ENCODE peak calls at places on chromosomes 7 and 10, in seven cellular contexts. One of them, this sample, is unnamed.

GRCh38 chr7:157862731-157863130 is 525.9 kb downstream of the DNAJB6 start:
- DNase-seq in CD8-positive, alpha-beta memory T cell: no peak
- DNase-seq in mucosa of descending colon: no peak
- DNase-seq in Jurkat, Clone E6-1: no peak
- DNase-seq in stimulated activated CD8-positive, alpha-beta memory T cell treated with anti-CD3 and anti-CD28 coated beads, Interleukin-2, amount 100 ng/mL, for 48 hours: no peak
- DNase-seq in mammary epithelial cell: no peak
- DNase-seq in cerebellum: no peak
- DNase-seq in this sample: no peak

GRCh38 chr7:23075571-23075970 is 30.0 kb upstream of the KLHL7 start:
- DNase-seq in mucosa of descending colon: no peak
- DNase-seq in CD8-positive, alpha-beta memory T cell: no peak
- DNase-seq in stimulated activated CD8-positive, alpha-beta memory T cell treated with anti-CD3 and anti-CD28 coated beads, Interleukin-2, amount 100 ng/mL, for 48 hours: no peak
- DNase-seq in Jurkat, Clone E6-1: no peak
- DNase-seq in cerebellum: no peak
- DNase-seq in mammary epithelial cell: no peak
- DNase-seq in this sample: no peak

GRCh38 chr7:23472046-23472445 is 1.8 kb upstream of the IGF2BP3 start:
- DNase-seq in CD8-positive, alpha-beta memory T cell: no peak
- DNase-seq in mucosa of descending colon: no peak
- DNase-seq in cerebellum: no peak
- DNase-seq in stimulated activated CD8-positive, alpha-beta memory T cell treated with anti-CD3 and anti-CD28 coated beads, Interleukin-2, amount 100 ng/mL, for 48 hours: no peak
- DNase-seq in Jurkat, Clone E6-1: peak
- DNase-seq in mammary epithelial cell: no peak
- DNase-seq in this sample: no peak

GRCh38 chr10:5614081-5614721 is 52.2 kb downstream of the ASB13 start:
- DNase-seq in mucosa of descending colon: no peak
- DNase-seq in Jurkat, Clone E6-1: no peak
- DNase-seq in mammary epithelial cell: no peak
- DNase-seq in stimulated activated CD8-positive, alpha-beta memory T cell treated with anti-CD3 and anti-CD28 coated beads, Interleukin-2, amount 100 ng/mL, for 48 hours: no peak
- DNase-seq in cerebellum: no peak
- DNase-seq in CD8-positive, alpha-beta memory T cell: no peak
- DNase-seq in this sample: peak

GRCh38 chr7:33711231-33712019 is 193.9 kb upstream of the BMPER start:
- DNase-seq in CD8-positive, alpha-beta memory T cell: no peak
- DNase-seq in stimulated activated CD8-positive, alpha-beta memory T cell treated with anti-CD3 and anti-CD28 coated beads, Interleukin-2, amount 100 ng/mL, for 48 hours: no peak
- DNase-seq in mammary epithelial cell: no peak
- DNase-seq in cerebellum: no peak
- DNase-seq in Jurkat, Clone E6-1: no peak
- DNase-seq in mucosa of descending colon: no peak
- DNase-seq in this sample: no peak

GRCh38 chr7:16998481-16999051 is 116.8 kb upstream of the AGR3 start:
- DNase-seq in stimulated activated CD8-positive, alpha-beta memory T cell treated with anti-CD3 and anti-CD28 coated beads, Interleukin-2, amount 100 ng/mL, for 48 hours: no peak
- DNase-seq in mucosa of descending colon: no peak
- DNase-seq in Jurkat, Clone E6-1: no peak
- DNase-seq in cerebellum: no peak
- DNase-seq in CD8-positive, alpha-beta memory T cell: no peak
- DNase-seq in mammary epithelial cell: no peak
- DNase-seq in this sample: no peak

GRCh38 chr7:23022258-23022745 is 8.4 kb upstream of the HYCC1 start:
- DNase-seq in mucosa of descending colon: no peak
- DNase-seq in cerebellum: no peak
- DNase-seq in Jurkat, Clone E6-1: no peak
- DNase-seq in CD8-positive, alpha-beta memory T cell: no peak
- DNase-seq in mammary epithelial cell: peak
- DNase-seq in stimulated activated CD8-positive, alpha-beta memory T cell treated with anti-CD3 and anti-CD28 coated beads, Interleukin-2, amount 100 ng/mL, for 48 hours: no peak
- DNase-seq in this sample: peak

GRCh38 chr10:124875596-124875995 is 66.3 kb upstream of the ZRANB1 start:
- DNase-seq in CD8-positive, alpha-beta memory T cell: no peak
- DNase-seq in cerebellum: no peak
- DNase-seq in Jurkat, Clone E6-1: no peak
- DNase-seq in mucosa of descending colon: no peak
- DNase-seq in mammary epithelial cell: peak
- DNase-seq in stimulated activated CD8-positive, alpha-beta memory T cell treated with anti-CD3 and anti-CD28 coated beads, Interleukin-2, amount 100 ng/mL, for 48 hours: no peak
- DNase-seq in this sample: peak

GRCh38 chr10:89389254-89389653 is 3.2 kb upstream of the IFIT1 start:
- DNase-seq in mammary epithelial cell: peak
- DNase-seq in stimulated activated CD8-positive, alpha-beta memory T cell treated with anti-CD3 and anti-CD28 coated beads, Interleukin-2, amount 100 ng/mL, for 48 hours: no peak
- DNase-seq in mucosa of descending colon: no peak
- DNase-seq in Jurkat, Clone E6-1: no peak
- DNase-seq in cerebellum: peak
- DNase-seq in CD8-positive, alpha-beta memory T cell: no peak
- DNase-seq in this sample: no peak

GRCh38 chr10:95388539-95388938 is 97.7 kb upstream of the PDLIM1 start:
- DNase-seq in stimulated activated CD8-positive, alpha-beta memory T cell treated with anti-CD3 and anti-CD28 coated beads, Interleukin-2, amount 100 ng/mL, for 48 hours: no peak
- DNase-seq in mammary epithelial cell: no peak
- DNase-seq in Jurkat, Clone E6-1: no peak
- DNase-seq in mucosa of descending colon: no peak
- DNase-seq in cerebellum: peak
- DNase-seq in CD8-positive, alpha-beta memory T cell: no peak
- DNase-seq in this sample: no peak

GRCh38 chr7:112556633-112557032 is 75.8 kb downstream of the LSMEM1 start:
- DNase-seq in mucosa of descending colon: no peak
- DNase-seq in cerebellum: no peak
- DNase-seq in CD8-positive, alpha-beta memory T cell: peak
- DNase-seq in Jurkat, Clone E6-1: peak
- DNase-seq in mammary epithelial cell: peak
- DNase-seq in stimulated activated CD8-positive, alpha-beta memory T cell treated with anti-CD3 and anti-CD28 coated beads, Interleukin-2, amount 100 ng/mL, for 48 hours: no peak
- DNase-seq in this sample: no peak

GRCh38 chr10:21518629-21519321 is 6.7 kb downstream of the SKIDA1 start:
- DNase-seq in mucosa of descending colon: no peak
- DNase-seq in cerebellum: no peak
- DNase-seq in Jurkat, Clone E6-1: no peak
- DNase-seq in CD8-positive, alpha-beta memory T cell: peak
- DNase-seq in stimulated activated CD8-positive, alpha-beta memory T cell treated with anti-CD3 and anti-CD28 coated beads, Interleukin-2, amount 100 ng/mL, for 48 hours: no peak
- DNase-seq in mammary epithelial cell: peak
- DNase-seq in this sample: no peak

GRCh38 chr10:46557319-46558140 is 1.1 kb upstream of the GPRIN2 start:
- DNase-seq in mammary epithelial cell: no peak
- DNase-seq in mucosa of descending colon: peak
- DNase-seq in cerebellum: no peak
- DNase-seq in CD8-positive, alpha-beta memory T cell: no peak
- DNase-seq in Jurkat, Clone E6-1: no peak
- DNase-seq in stimulated activated CD8-positive, alpha-beta memory T cell treated with anti-CD3 and anti-CD28 coated beads, Interleukin-2, amount 100 ng/mL, for 48 hours: no peak
- DNase-seq in this sample: no peak

GRCh38 chr10:87827681-87828080 is 9.7 kb upstream of the ATAD1 start:
- DNase-seq in Jurkat, Clone E6-1: no peak
- DNase-seq in CD8-positive, alpha-beta memory T cell: no peak
- DNase-seq in mucosa of descending colon: no peak
- DNase-seq in stimulated activated CD8-positive, alpha-beta memory T cell treated with anti-CD3 and anti-CD28 coated beads, Interleukin-2, amount 100 ng/mL, for 48 hours: no peak
- DNase-seq in cerebellum: no peak
- DNase-seq in mammary epithelial cell: no peak
- DNase-seq in this sample: no peak

GRCh38 chr7:151226560-151226874 is 488 bp downstream of the ABCF2 start:
- DNase-seq in mammary epithelial cell: no peak
- DNase-seq in CD8-positive, alpha-beta memory T cell: no peak
- DNase-seq in mucosa of descending colon: no peak
- DNase-seq in cerebellum: no peak
- DNase-seq in Jurkat, Clone E6-1: no peak
- DNase-seq in stimulated activated CD8-positive, alpha-beta memory T cell treated with anti-CD3 and anti-CD28 coated beads, Interleukin-2, amount 100 ng/mL, for 48 hours: no peak
- DNase-seq in this sample: no peak

GRCh38 chr10:48791267-48791928 is 106.7 kb downstream of the WDFY4 start:
- DNase-seq in CD8-positive, alpha-beta memory T cell: no peak
- DNase-seq in cerebellum: peak
- DNase-seq in stimulated activated CD8-positive, alpha-beta memory T cell treated with anti-CD3 and anti-CD28 coated beads, Interleukin-2, amount 100 ng/mL, for 48 hours: no peak
- DNase-seq in mucosa of descending colon: no peak
- DNase-seq in Jurkat, Clone E6-1: no peak
- DNase-seq in mammary epithelial cell: no peak
- DNase-seq in this sample: no peak

GRCh38 chr7:25288536-25289283 is 60.4 kb upstream of the NPVF start:
- DNase-seq in cerebellum: peak
- DNase-seq in Jurkat, Clone E6-1: no peak
- DNase-seq in mammary epithelial cell: no peak
- DNase-seq in mucosa of descending colon: no peak
- DNase-seq in stimulated activated CD8-positive, alpha-beta memory T cell treated with anti-CD3 and anti-CD28 coated beads, Interleukin-2, amount 100 ng/mL, for 48 hours: no peak
- DNase-seq in CD8-positive, alpha-beta memory T cell: no peak
- DNase-seq in this sample: no peak

GRCh38 chr10:43066481-43066880 is 10.4 kb upstream of the RET start:
- DNase-seq in Jurkat, Clone E6-1: no peak
- DNase-seq in mammary epithelial cell: no peak
- DNase-seq in mucosa of descending colon: peak
- DNase-seq in stimulated activated CD8-positive, alpha-beta memory T cell treated with anti-CD3 and anti-CD28 coated beads, Interleukin-2, amount 100 ng/mL, for 48 hours: no peak
- DNase-seq in CD8-positive, alpha-beta memory T cell: no peak
- DNase-seq in cerebellum: no peak
- DNase-seq in this sample: no peak

GRCh38 chr10:71429929-71430328 is 33.2 kb downstream of the CDH23 start:
- DNase-seq in mammary epithelial cell: no peak
- DNase-seq in CD8-positive, alpha-beta memory T cell: no peak
- DNase-seq in cerebellum: no peak
- DNase-seq in mucosa of descending colon: no peak
- DNase-seq in stimulated activated CD8-positive, alpha-beta memory T cell treated with anti-CD3 and anti-CD28 coated beads, Interleukin-2, amount 100 ng/mL, for 48 hours: no peak
- DNase-seq in Jurkat, Clone E6-1: no peak
- DNase-seq in this sample: no peak

GRCh38 chr10:124509836-124510535 is 48.4 kb downstream of the LHPP start:
- DNase-seq in stimulated activated CD8-positive, alpha-beta memory T cell treated with anti-CD3 and anti-CD28 coated beads, Interleukin-2, amount 100 ng/mL, for 48 hours: no peak
- DNase-seq in mammary epithelial cell: peak
- DNase-seq in mucosa of descending colon: peak
- DNase-seq in cerebellum: no peak
- DNase-seq in CD8-positive, alpha-beta memory T cell: no peak
- DNase-seq in Jurkat, Clone E6-1: no peak
- DNase-seq in this sample: no peak

GRCh38 chr10:28681345-28681763 is 4.0 kb downstream of the BAMBI start:
- DNase-seq in CD8-positive, alpha-beta memory T cell: no peak
- DNase-seq in Jurkat, Clone E6-1: no peak
- DNase-seq in cerebellum: no peak
- DNase-seq in mucosa of descending colon: no peak
- DNase-seq in stimulated activated CD8-positive, alpha-beta memory T cell treated with anti-CD3 and anti-CD28 coated beads, Interleukin-2, amount 100 ng/mL, for 48 hours: no peak
- DNase-seq in mammary epithelial cell: peak
- DNase-seq in this sample: no peak